ENCODE peak calls at places on chromosomes 2 and 18, in seven cellular contexts. U, L, T, I, D, M and W are unnamed samples.

GRCh38 chr2:192487636-192488035 is 292.9 kb upstream of the TMEFF2 start:
- DNase-seq in U (no peak), L (no peak), T (no peak), I (no peak), D (no peak), M (no peak), W (no peak)

GRCh38 chr2:141348481-141348880 is 782.3 kb downstream of the LRP1B start:
- DNase-seq in U (no peak), L (no peak), T (no peak), I (peak), D (peak), M (no peak), W (no peak)

GRCh38 chr2:224428787-224429440 is 27.0 kb upstream of the FAM124B start:
- DNase-seq in U (no peak), L (no peak), T (no peak), I (no peak), D (no peak), M (no peak), W (peak)

GRCh38 chr2:236793041-236794011 is 223.7 kb downstream of the ACKR3 start:
- DNase-seq in U (no peak), L (no peak), T (no peak), I (no peak), D (no peak), M (no peak), W (no peak)

GRCh38 chr2:60406192-60406591 is 147.3 kb downstream of the BCL11A start:
- DNase-seq in U (no peak), L (no peak), T (no peak), I (no peak), D (no peak), M (no peak), W (no peak)

GRCh38 chr2:130933501-130933900 is 96.8 kb downstream of the ARHGEF4 start:
- DNase-seq in U (no peak), L (no peak), T (no peak), I (no peak), D (no peak), M (no peak), W (no peak)

GRCh38 chr2:7111626-7112025 is 194.4 kb downstream of the RNF144A start:
- DNase-seq in U (no peak), L (no peak), T (no peak), I (peak), D (no peak), M (no peak), W (no peak)

GRCh38 chr2:129117427-129117826 is 798.8 kb upstream of the HS6ST1 start:
- DNase-seq in U (no peak), L (peak), T (no peak), I (no peak), D (no peak), M (no peak), W (no peak)

GRCh38 chr2:238104521-238105311 is 4.6 kb downstream of the ESPNL start:
- DNase-seq in U (no peak), L (no peak), T (no peak), I (no peak), D (no peak), M (peak), W (no peak)

GRCh38 chr2:219772697-219773096 is 145.3 kb downstream of the SLC4A3 start:
- DNase-seq in U (no peak), L (no peak), T (no peak), I (no peak), D (no peak), M (no peak), W (no peak)

GRCh38 chr18:76875390-76876330 is 53.3 kb downstream of the ZNF236 start:
- DNase-seq in U (no peak), L (peak), T (no peak), I (peak), D (no peak), M (peak), W (no peak)

GRCh38 chr2:8379134-8379533 is 302.7 kb upstream of the ID2 start:
- DNase-seq in U (no peak), L (no peak), T (no peak), I (no peak), D (no peak), M (no peak), W (no peak)

GRCh38 chr2:99488999-99489757 is 639 bp downstream of the REV1 start:
- DNase-seq in U (peak), L (peak), T (peak), I (peak), D (no peak), M (peak), W (peak)

GRCh38 chr2:10083692-10084566 is 3.7 kb upstream of the CYS1 start:
- DNase-seq in U (no peak), L (no peak), T (no peak), I (peak), D (no peak), M (no peak), W (no peak)

GRCh38 chr2:64401501-64401880 is 52.5 kb upstream of the LGALSL start:
- DNase-seq in U (no peak), L (no peak), T (no peak), I (no peak), D (no peak), M (no peak), W (no peak)

GRCh38 chr2:74205113-74205512 is 6.7 kb downstream of the MTHFD2 start:
- DNase-seq in U (no peak), L (no peak), T (no peak), I (no peak), D (no peak), M (no peak), W (no peak)

GRCh38 chr2:36301843-36302242 is 53.7 kb upstream of the CRIM1 start:
- DNase-seq in U (no peak), L (no peak), T (no peak), I (no peak), D (no peak), M (no peak), W (no peak)

GRCh38 chr2:5694016-5694690 is 2.0 kb downstream of the SOX11 start:
- DNase-seq in U (no peak), L (no peak), T (no peak), I (no peak), D (no peak), M (no peak), W (no peak)

GRCh38 chr2:65027611-65028244 is 28.5 kb upstream of the CEP68 start:
- DNase-seq in U (no peak), L (no peak), T (no peak), I (no peak), D (no peak), M (no peak), W (no peak)

GRCh38 chr2:20184067-20184938 is 40.6 kb downstream of the SDC1 start:
- DNase-seq in U (no peak), L (peak), T (peak), I (peak), D (no peak), M (no peak), W (peak)

GRCh38 chr18:44502221-44502620 is 178.5 kb upstream of the SETBP1 start:
- DNase-seq in U (no peak), L (no peak), T (no peak), I (no peak), D (no peak), M (no peak), W (no peak)

GRCh38 chr18:26865557-26865956 is at the start of gene AQP4:
- DNase-seq in U (no peak), L (no peak), T (peak), I (no peak), D (no peak), M (no peak), W (no peak)

GRCh38 chr2:202632682-202633081 is 2.1 kb upstream of the FAM117B start:
- DNase-seq in U (no peak), L (peak), T (no peak), I (peak), D (no peak), M (peak), W (peak)

GRCh38 chr2:88748005-88748404 is 56.5 kb downstream of the RPIA start:
- DNase-seq in U (no peak), L (no peak), T (no peak), I (no peak), D (no peak), M (no peak), W (no peak)

GRCh38 chr2:149169653-149170052 is 131.2 kb downstream of the LYPD6B start:
- DNase-seq in U (no peak), L (no peak), T (no peak), I (peak), D (no peak), M (peak), W (no peak)

GRCh38 chr2:44360749-44361329 is 455 bp downstream of the PREPL start:
- DNase-seq in U (no peak), L (peak), T (no peak), I (peak), D (no peak), M (no peak), W (no peak)

GRCh38 chr2:121196132-121196848 is 88.7 kb downstream of the TFCP2L1 start:
- DNase-seq in U (no peak), L (no peak), T (peak), I (no peak), D (no peak), M (no peak), W (no peak)

GRCh38 chr18:13381907-13382682 is 163.5 kb downstream of the LDLRAD4 start:
- DNase-seq in U (peak), L (peak), T (peak), I (peak), D (peak), M (peak), W (no peak)

DNA sequence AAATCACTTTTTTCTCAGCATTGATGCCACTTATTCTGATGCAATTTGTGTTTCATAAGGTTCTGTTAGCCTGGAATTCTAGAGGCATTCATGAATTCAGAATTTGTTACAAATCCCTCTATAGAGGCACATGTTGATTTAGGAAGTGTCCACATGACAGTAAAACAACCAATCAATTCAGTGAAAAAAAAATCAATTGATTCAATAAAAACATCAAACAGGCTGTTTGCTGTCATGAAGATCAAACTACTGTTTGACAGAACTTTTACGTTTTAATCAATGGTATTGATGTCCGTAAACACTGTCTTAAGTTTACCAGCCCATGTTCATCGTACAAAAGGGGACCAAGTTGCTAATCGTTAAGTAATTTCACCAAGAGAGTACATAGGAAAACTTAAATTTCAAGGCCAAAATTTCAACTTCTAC is 261.5 kb downstream of the FIGN start:
- DNase-seq in U (no peak), L (no peak), T (no peak), I (no peak), D (no peak), M (no peak), W (no peak)
- H3K4me3 ChIP-seq in U (no peak), L (no peak), T (no peak), I (no peak), D (no peak), M (no peak), W (no peak)

DNA sequence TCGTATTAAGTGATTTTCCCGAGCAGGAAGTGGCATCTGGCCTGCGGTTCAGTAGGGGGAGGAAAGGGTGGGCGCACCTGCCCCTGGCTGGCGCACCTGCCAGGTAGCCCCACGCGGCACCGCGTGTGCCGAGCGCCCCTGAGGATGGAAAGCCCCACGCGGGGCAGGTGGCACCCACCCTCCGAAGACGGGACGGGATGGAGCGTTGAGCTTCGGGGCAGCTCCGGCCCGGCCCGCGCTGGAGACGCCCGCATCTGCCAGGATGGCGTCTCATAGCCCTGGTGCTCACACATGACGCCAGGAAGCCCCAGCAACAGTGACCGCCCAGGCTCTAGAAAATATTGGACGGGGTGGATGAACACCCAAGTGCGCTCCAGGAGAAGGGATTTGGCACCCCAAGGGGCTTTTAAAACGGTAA is 2.5 kb upstream of the NFATC1 start:
- DNase-seq in U (no peak), L (no peak), T (no peak), I (peak), D (no peak), M (no peak), W (peak)
- H3K4me3 ChIP-seq in U (peak), L (peak), T (peak), I (peak), D (peak), M (no peak), W (peak)

GRCh38 chr2:180577567-180577966 is 402.8 kb upstream of the UBE2E3 start:
- DNase-seq in U (no peak), L (no peak), T (no peak), I (no peak), D (no peak), M (no peak), W (no peak)

GRCh38 chr2:180571559-180571958 is 408.8 kb upstream of the UBE2E3 start:
- DNase-seq in U (no peak), L (peak), T (no peak), I (peak), D (no peak), M (no peak), W (no peak)

GRCh38 chr2:180573951-180574350 is 406.5 kb upstream of the UBE2E3 start:
- DNase-seq in U (no peak), L (peak), T (no peak), I (peak), D (no peak), M (no peak), W (no peak)

GRCh38 chr2:180570864-180571263 is 409.5 kb upstream of the UBE2E3 start:
- DNase-seq in U (no peak), L (no peak), T (no peak), I (no peak), D (no peak), M (no peak), W (no peak)

GRCh38 chr2:180572346-180572745 is 408.1 kb upstream of the UBE2E3 start:
- DNase-seq in U (no peak), L (peak), T (no peak), I (peak), D (no peak), M (no peak), W (no peak)
- H3K4me3 ChIP-seq in U (no peak), L (no peak), T (no peak), I (no peak), D (no peak), M (no peak), W (no peak)

GRCh38 chr18:21823848-21824247 is 83.3 kb downstream of the MIB1 start:
- DNase-seq in U (no peak), L (no peak), T (no peak), I (no peak), D (no peak), M (no peak), W (no peak)

GRCh38 chr18:21831413-21831831 is 90.8 kb downstream of the MIB1 start:
- DNase-seq in U (no peak), L (peak), T (no peak), I (no peak), D (no peak), M (no peak), W (no peak)

GRCh38 chr18:21830533-21830932 is 89.9 kb downstream of the MIB1 start:
- DNase-seq in U (no peak), L (no peak), T (no peak), I (no peak), D (no peak), M (no peak), W (no peak)

GRCh38 chr18:21826641-21827302 is 86.2 kb downstream of the MIB1 start:
- DNase-seq in U (no peak), L (no peak), T (no peak), I (no peak), D (no peak), M (no peak), W (no peak)

GRCh38 chr18:21826196-21826595 is 85.6 kb downstream of the MIB1 start:
- DNase-seq in U (no peak), L (peak), T (no peak), I (peak), D (no peak), M (no peak), W (no peak)
- H3K4me3 ChIP-seq in U (no peak), L (no peak), T (no peak), I (peak), D (no peak), M (no peak), W (no peak)

DNA sequence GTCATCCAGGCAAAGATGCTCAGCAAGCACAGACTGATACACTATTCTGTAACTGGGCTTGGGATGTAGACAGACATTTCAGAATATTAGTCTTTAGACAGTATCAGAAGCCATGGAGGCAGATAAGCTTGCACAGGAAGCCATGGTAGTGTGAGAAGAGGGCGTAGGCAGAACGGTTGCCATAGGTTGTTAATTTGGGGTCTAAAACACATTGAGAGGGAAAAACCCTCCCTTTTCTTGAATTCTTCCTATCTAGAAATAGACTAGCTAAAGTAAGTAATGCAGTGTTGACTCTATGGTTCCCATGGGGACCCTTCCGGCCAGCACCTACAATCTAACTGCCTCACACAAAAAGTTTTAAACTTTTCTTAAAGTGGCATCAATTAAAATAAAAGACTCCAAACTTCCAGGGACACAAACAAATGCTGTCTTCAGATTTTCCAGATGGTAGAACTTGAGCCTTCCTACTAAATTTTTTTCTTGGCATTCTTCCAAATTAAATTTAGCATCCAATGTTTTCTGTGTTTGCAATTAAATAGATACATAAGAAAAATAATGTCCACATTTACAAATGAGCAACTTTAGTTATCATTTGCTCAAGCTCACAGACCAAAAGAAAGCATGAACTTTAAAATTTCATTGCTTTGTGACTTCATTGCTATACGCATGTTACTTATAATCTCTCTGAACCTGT is 1.9 kb downstream of the PRKRA start:
- DNase-seq in U (no peak), L (no peak), T (no peak), I (no peak), D (no peak), M (no peak), W (no peak)
- H3K4me3 ChIP-seq in U (no peak), L (no peak), T (peak), I (peak), D (peak), M (peak), W (peak)

GRCh38 chr2:171712051-171712450 is 24.8 kb downstream of the DYNC1I2 start:
- DNase-seq in U (no peak), L (peak), T (no peak), I (peak), D (peak), M (no peak), W (no peak)
- H3K4me3 ChIP-seq in U (no peak), L (no peak), T (no peak), I (peak), D (no peak), M (no peak), W (no peak)

DNA sequence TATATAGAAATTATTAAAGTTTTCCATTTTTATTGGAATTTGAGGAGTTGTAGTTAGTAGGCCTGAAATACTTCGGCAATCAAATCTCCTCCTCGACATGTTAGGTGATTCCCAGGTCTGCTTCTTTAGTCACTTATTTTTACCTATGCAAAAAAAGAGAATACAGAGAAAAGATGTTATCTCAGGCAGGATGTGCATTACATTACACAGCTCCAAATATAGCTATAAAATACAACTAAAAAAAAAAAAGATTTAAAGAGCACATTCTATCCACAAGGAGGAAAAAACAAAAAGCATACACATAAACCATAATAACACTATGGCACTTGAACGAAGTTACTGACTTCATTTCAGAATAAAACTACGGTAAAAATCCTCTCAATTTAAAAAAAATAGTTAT is 8.1 kb downstream of the STK17B start:
- DNase-seq in U (no peak), L (no peak), T (no peak), I (no peak), D (no peak), M (no peak), W (no peak)
- H3K4me3 ChIP-seq in U (peak), L (no peak), T (no peak), I (no peak), D (no peak), M (no peak), W (no peak)

GRCh38 chr2:3079959-3080948 is 297.4 kb downstream of the EIPR1 start:
- DNase-seq in U (no peak), L (no peak), T (no peak), I (no peak), D (no peak), M (no peak), W (no peak)

GRCh38 chr2:3076848-3077735 is 300.5 kb downstream of the EIPR1 start:
- DNase-seq in U (no peak), L (no peak), T (no peak), I (no peak), D (no peak), M (no peak), W (no peak)

GRCh38 chr2:3078684-3079083 is 298.9 kb downstream of the EIPR1 start:
- DNase-seq in U (no peak), L (peak), T (no peak), I (peak), D (no peak), M (no peak), W (no peak)

GRCh38 chr2:3079466-3079865 is 298.2 kb downstream of the EIPR1 start:
- DNase-seq in U (no peak), L (no peak), T (no peak), I (no peak), D (no peak), M (no peak), W (no peak)

DNA sequence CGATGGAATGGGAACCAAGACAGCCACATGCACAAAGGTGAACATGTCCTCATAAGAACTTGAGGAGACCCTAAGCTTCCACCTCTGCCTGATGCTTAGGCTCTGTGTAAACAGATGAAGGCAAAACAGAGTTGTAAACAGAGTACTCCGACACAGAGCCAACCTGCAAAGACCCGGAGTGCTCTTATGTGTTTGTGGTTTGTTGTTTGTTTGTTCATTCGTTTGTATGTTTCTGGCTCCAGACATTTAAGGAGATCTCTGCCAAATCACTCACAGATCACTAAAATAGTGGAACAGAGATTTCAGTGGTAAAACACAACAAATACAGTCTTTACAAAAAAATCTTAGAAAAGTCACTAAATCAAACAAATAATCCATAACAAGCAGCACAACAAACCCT is 294.9 kb downstream of the EIPR1 start:
- DNase-seq in U (no peak), L (no peak), T (no peak), I (no peak), D (no peak), M (no peak), W (no peak)
- H3K4me3 ChIP-seq in U (no peak), L (no peak), T (no peak), I (no peak), D (no peak), M (no peak), W (no peak)